ENCODE peak calls at places on chromosome 9, in ten cellular contexts. E is NCI-H1105 treated with DMSO at 0.1 percent for 48 hours; N is GM13977; Y is MCF 10A; W is choroid plexus epithelial cell; O is CD8-positive, alpha-beta memory T cell; R is effector memory CD4-positive, alpha-beta T cell; H is GM06990; B is ACHN; L is iPS-NIHi11. S is an unnamed sample.

GRCh38 chr9:89815903-89816573 is 211.2 kb downstream of the GADD45G start:
- DNase-seq in N (peak), W (no peak), O (no peak), B (no peak), R (no peak), E (no peak), Y (no peak), L (no peak), H (peak), S (no peak)

GRCh38 chr9:36698984-36699383 is 126.3 kb downstream of the MELK start:
- DNase-seq in N (no peak), R (no peak), W (no peak), B (no peak), Y (no peak), O (no peak), E (no peak), L (no peak), H (no peak), S (no peak)

GRCh38 chr9:78821126-78821822 is 524.3 kb downstream of the PSAT1 start:
- DNase-seq in N (peak), E (peak), O (no peak), B (peak), W (peak), R (no peak), H (no peak), Y (peak), L (peak), S (no peak)

GRCh38 chr9:135596211-135596610 is 34.7 kb downstream of the PAEP start:
- DNase-seq in O (no peak), R (no peak), W (no peak), B (no peak), L (no peak), N (no peak), Y (no peak), E (no peak), H (no peak), S (no peak)

GRCh38 chr9:135023389-135023788 is 64.1 kb upstream of the OLFM1 start:
- DNase-seq in O (no peak), Y (peak), E (no peak), W (peak), B (no peak), L (no peak), H (no peak), R (no peak), N (no peak), S (peak)

GRCh38 chr9:105901514-105902109 is 207.3 kb downstream of the TMEM38B start:
- DNase-seq in L (peak), R (no peak), W (peak), E (peak), O (no peak), H (peak), B (peak), Y (peak), N (peak), S (no peak)

GRCh38 chr9:104388071-104388470 is 116.0 kb upstream of the OR13F1 start:
- DNase-seq in R (no peak), N (no peak), Y (no peak), B (no peak), L (no peak), H (no peak), E (no peak), W (no peak), O (no peak), S (no peak)

GRCh38 chr9:93255994-93256877 is 72.3 kb downstream of the WNK2 start:
- DNase-seq in Y (no peak), B (no peak), O (peak), E (no peak), W (no peak), L (peak), R (no peak), H (no peak), N (no peak), S (peak)

GRCh38 chr9:99087462-99087861 is 17.5 kb upstream of the TGFBR1 start:
- DNase-seq in Y (no peak), B (no peak), O (no peak), L (no peak), N (no peak), E (no peak), W (no peak), H (no peak), R (no peak), S (no peak)

GRCh38 chr9:2229109-2229733 is 214.1 kb downstream of the SMARCA2 start:
- DNase-seq in R (no peak), O (no peak), B (no peak), W (no peak), Y (no peak), N (no peak), L (no peak), H (peak), E (no peak), S (no peak)

GRCh38 chr9:36091028-36091953 is 45.2 kb upstream of the GLIPR2 start:
- DNase-seq in H (no peak), N (no peak), R (no peak), L (peak), B (peak), E (peak), Y (peak), W (peak), O (no peak), S (no peak)

GRCh38 chr9:114138537-114138936 is 16.8 kb upstream of the COL27A1 start:
- DNase-seq in B (no peak), L (no peak), E (no peak), O (no peak), N (no peak), W (no peak), Y (no peak), R (no peak), H (no peak), S (peak)

GRCh38 chr9:130114741-130115140 is 57.5 kb upstream of the NCS1 start:
- DNase-seq in Y (no peak), O (no peak), W (no peak), H (no peak), L (no peak), R (no peak), B (no peak), E (no peak), N (no peak), S (no peak)

GRCh38 chr9:118609355-118610044 is 759.7 kb downstream of the BRINP1 start:
- DNase-seq in R (no peak), E (no peak), Y (peak), O (no peak), L (no peak), W (peak), B (peak), N (no peak), H (no peak), S (no peak)

GRCh38 chr9:127163409-127163808 is 41.0 kb upstream of the ANGPTL2 start:
- DNase-seq in H (no peak), O (no peak), W (peak), L (no peak), N (no peak), R (no peak), E (no peak), Y (peak), B (peak), S (peak)

GRCh38 chr9:136587944-136588662 is 42.3 kb upstream of the NOTCH1 start:
- DNase-seq in E (no peak), O (no peak), Y (no peak), R (no peak), N (no peak), W (no peak), L (peak), B (no peak), H (no peak), S (peak)